ENCODE peak calls at places on chromosomes 12 and 14, in nine cellular contexts. One of them, this sample, is unnamed. For H3K9me3, the result is how much of the 10 kb centered on the place peaks cover.

GRCh38 chr14:66351310-66351709 is 134.9 kb upstream of the CCDC196 start:
- DNase-seq in aorta: no peak
- DNase-seq in gastrocnemius medialis: no peak
- DNase-seq in right atrium auricular region: no peak
- DNase-seq in endothelial cell of umbilical vein: no peak
- DNase-seq in lung: no peak
- DNase-seq in mucosa of descending colon: no peak
- DNase-seq in SJSA1: no peak
- DNase-seq in lower lobe of right lung: no peak
- DNase-seq in this sample: no peak

GRCh38 chr14:50670196-50670875 is 2.2 kb upstream of the SAV1 start:
- DNase-seq in lower lobe of right lung: no peak
- DNase-seq in SJSA1: no peak
- DNase-seq in endothelial cell of umbilical vein: no peak
- DNase-seq in right atrium auricular region: no peak
- DNase-seq in gastrocnemius medialis: no peak
- DNase-seq in mucosa of descending colon: no peak
- DNase-seq in aorta: no peak
- DNase-seq in lung: no peak
- DNase-seq in this sample: no peak

GRCh38 chr12:47754881-47755280 is 3.8 kb downstream of the RAPGEF3 start:
- DNase-seq in mucosa of descending colon: peak
- DNase-seq in right atrium auricular region: no peak
- DNase-seq in lower lobe of right lung: peak
- DNase-seq in aorta: no peak
- DNase-seq in SJSA1: no peak
- DNase-seq in lung: peak
- DNase-seq in endothelial cell of umbilical vein: no peak
- DNase-seq in gastrocnemius medialis: no peak
- DNase-seq in this sample: peak

GRCh38 chr14:78340250-78340649 is 170.1 kb downstream of the NRXN3 start:
- DNase-seq in lung: no peak
- DNase-seq in right atrium auricular region: no peak
- DNase-seq in endothelial cell of umbilical vein: no peak
- DNase-seq in SJSA1: no peak
- DNase-seq in lower lobe of right lung: no peak
- DNase-seq in aorta: no peak
- DNase-seq in gastrocnemius medialis: no peak
- DNase-seq in mucosa of descending colon: no peak
- DNase-seq in this sample: no peak

GRCh38 chr12:57775044-57775443 is 2.6 kb downstream of the EEF1AKMT3 start:
- DNase-seq in right atrium auricular region: no peak
- DNase-seq in lung: no peak
- DNase-seq in lower lobe of right lung: no peak
- DNase-seq in mucosa of descending colon: no peak
- DNase-seq in gastrocnemius medialis: no peak
- DNase-seq in aorta: no peak
- DNase-seq in endothelial cell of umbilical vein: no peak
- DNase-seq in SJSA1: peak
- DNase-seq in this sample: no peak

GRCh38 chr12:48925218-48925871 is at the start of gene FKBP11:
- DNase-seq in lower lobe of right lung: peak
- DNase-seq in endothelial cell of umbilical vein: peak
- DNase-seq in aorta: peak
- DNase-seq in right atrium auricular region: peak
- DNase-seq in gastrocnemius medialis: peak
- DNase-seq in SJSA1: peak
- DNase-seq in lung: peak
- DNase-seq in mucosa of descending colon: peak
- DNase-seq in this sample: peak

GRCh38 chr12:89864419-89864818 is 155.8 kb upstream of the ATP2B1 start:
- DNase-seq in aorta: no peak
- DNase-seq in endothelial cell of umbilical vein: no peak
- DNase-seq in lower lobe of right lung: no peak
- DNase-seq in gastrocnemius medialis: no peak
- DNase-seq in right atrium auricular region: no peak
- DNase-seq in SJSA1: no peak
- DNase-seq in mucosa of descending colon: no peak
- DNase-seq in lung: no peak
- DNase-seq in this sample: no peak

GRCh38 chr12:54830199-54830598 is 24.1 kb upstream of the MUCL1 start:
- DNase-seq in right atrium auricular region: no peak
- DNase-seq in gastrocnemius medialis: no peak
- DNase-seq in endothelial cell of umbilical vein: no peak
- DNase-seq in SJSA1: no peak
- DNase-seq in lower lobe of right lung: no peak
- DNase-seq in lung: no peak
- DNase-seq in mucosa of descending colon: no peak
- DNase-seq in aorta: no peak
- DNase-seq in this sample: no peak

GRCh38 chr14:89117017-89117416 is 292.6 kb downstream of the TTC8 start:
- DNase-seq in mucosa of descending colon: no peak
- DNase-seq in lung: no peak
- DNase-seq in aorta: no peak
- DNase-seq in SJSA1: no peak
- DNase-seq in endothelial cell of umbilical vein: no peak
- DNase-seq in lower lobe of right lung: no peak
- DNase-seq in right atrium auricular region: no peak
- DNase-seq in gastrocnemius medialis: no peak
- DNase-seq in this sample: no peak

GRCh38 chr12:102480401-102480800 is at the start of gene IGF1:
- DNase-seq in right atrium auricular region: no peak
- DNase-seq in mucosa of descending colon: no peak
- DNase-seq in SJSA1: no peak
- DNase-seq in aorta: no peak
- DNase-seq in endothelial cell of umbilical vein: peak
- DNase-seq in lung: no peak
- DNase-seq in gastrocnemius medialis: no peak
- DNase-seq in lower lobe of right lung: no peak
- DNase-seq in this sample: no peak

GRCh38 chr14:97723834-97724770 is 926.9 kb downstream of the VRK1 start:
- DNase-seq in right atrium auricular region: no peak
- DNase-seq in gastrocnemius medialis: no peak
- DNase-seq in lung: no peak
- DNase-seq in SJSA1: no peak
- DNase-seq in mucosa of descending colon: no peak
- DNase-seq in lower lobe of right lung: no peak
- DNase-seq in endothelial cell of umbilical vein: no peak
- DNase-seq in aorta: no peak
- DNase-seq in this sample: no peak

GRCh38 chr12:92552412-92553108 is 150.2 kb upstream of the PLEKHG7 start:
- DNase-seq in aorta: no peak
- DNase-seq in mucosa of descending colon: peak
- DNase-seq in gastrocnemius medialis: no peak
- DNase-seq in SJSA1: no peak
- DNase-seq in lower lobe of right lung: no peak
- DNase-seq in lung: no peak
- DNase-seq in endothelial cell of umbilical vein: peak
- DNase-seq in right atrium auricular region: no peak
- DNase-seq in this sample: no peak

GRCh38 chr12:116539905-116540482 is 19.2 kb upstream of the MAP1LC3B2 start:
- DNase-seq in right atrium auricular region: no peak
- DNase-seq in aorta: no peak
- DNase-seq in endothelial cell of umbilical vein: peak
- DNase-seq in gastrocnemius medialis: no peak
- DNase-seq in SJSA1: no peak
- DNase-seq in lower lobe of right lung: peak
- DNase-seq in lung: no peak
- DNase-seq in mucosa of descending colon: peak
- DNase-seq in this sample: no peak

GRCh38 chr14:63642656-63643382 is 1.1 kb upstream of the WDR89 start:
- DNase-seq in endothelial cell of umbilical vein: no peak
- DNase-seq in aorta: no peak
- DNase-seq in lower lobe of right lung: no peak
- DNase-seq in right atrium auricular region: no peak
- DNase-seq in lung: no peak
- DNase-seq in mucosa of descending colon: no peak
- DNase-seq in gastrocnemius medialis: no peak
- DNase-seq in SJSA1: no peak
- DNase-seq in this sample: no peak

GRCh38 chr14:104108570-104109060 is 23.1 kb downstream of the ASPG start:
- DNase-seq in SJSA1: no peak
- DNase-seq in gastrocnemius medialis: no peak
- DNase-seq in lung: no peak
- DNase-seq in endothelial cell of umbilical vein: no peak
- DNase-seq in mucosa of descending colon: peak
- DNase-seq in aorta: peak
- DNase-seq in lower lobe of right lung: no peak
- DNase-seq in right atrium auricular region: no peak
- DNase-seq in this sample: no peak

GRCh38 chr12:65163755-65164154 is 5.6 kb upstream of the LEMD3 start:
- DNase-seq in SJSA1: no peak
- DNase-seq in lung: no peak
- DNase-seq in mucosa of descending colon: no peak
- DNase-seq in lower lobe of right lung: no peak
- DNase-seq in right atrium auricular region: no peak
- DNase-seq in aorta: no peak
- DNase-seq in gastrocnemius medialis: no peak
- DNase-seq in endothelial cell of umbilical vein: no peak
- DNase-seq in this sample: no peak

GRCh38 chr14:105971593-105972500 is 445.5 kb downstream of the TMEM121 start:
- DNase-seq in gastrocnemius medialis: no peak
- DNase-seq in mucosa of descending colon: no peak
- DNase-seq in SJSA1: peak
- DNase-seq in lower lobe of right lung: no peak
- DNase-seq in endothelial cell of umbilical vein: no peak
- DNase-seq in lung: no peak
- DNase-seq in right atrium auricular region: no peak
- DNase-seq in aorta: no peak
- DNase-seq in this sample: no peak

GRCh38 chr14:105979446-105979845 is 453.1 kb downstream of the TMEM121 start:
- DNase-seq in SJSA1: no peak
- DNase-seq in endothelial cell of umbilical vein: no peak
- DNase-seq in lung: no peak
- DNase-seq in gastrocnemius medialis: no peak
- DNase-seq in mucosa of descending colon: no peak
- DNase-seq in lower lobe of right lung: no peak
- DNase-seq in right atrium auricular region: no peak
- DNase-seq in aorta: no peak
- DNase-seq in this sample: no peak

GRCh38 chr14:105978618-105979295 is 452.4 kb downstream of the TMEM121 start:
- DNase-seq in mucosa of descending colon: no peak
- DNase-seq in lower lobe of right lung: no peak
- DNase-seq in gastrocnemius medialis: no peak
- DNase-seq in lung: no peak
- DNase-seq in right atrium auricular region: no peak
- DNase-seq in SJSA1: no peak
- DNase-seq in endothelial cell of umbilical vein: no peak
- DNase-seq in aorta: no peak
- DNase-seq in this sample: no peak

GRCh38 chr14:105980224-105980623 is 453.8 kb downstream of the TMEM121 start:
- DNase-seq in right atrium auricular region: no peak
- DNase-seq in lung: no peak
- DNase-seq in aorta: no peak
- DNase-seq in endothelial cell of umbilical vein: no peak
- DNase-seq in lower lobe of right lung: no peak
- DNase-seq in gastrocnemius medialis: no peak
- DNase-seq in mucosa of descending colon: no peak
- DNase-seq in SJSA1: no peak
- DNase-seq in this sample: no peak

GRCh38 chr14:105974902-105975301 is 448.5 kb downstream of the TMEM121 start:
- DNase-seq in lower lobe of right lung: no peak
- DNase-seq in SJSA1: no peak
- DNase-seq in aorta: no peak
- DNase-seq in mucosa of descending colon: peak
- DNase-seq in endothelial cell of umbilical vein: no peak
- DNase-seq in right atrium auricular region: no peak
- DNase-seq in gastrocnemius medialis: no peak
- DNase-seq in lung: no peak
- DNase-seq in this sample: no peak
- H3K9me3 ChIP-seq in lower lobe of right lung: under half
- H3K9me3 ChIP-seq in SJSA1: under half
- H3K9me3 ChIP-seq in aorta: under half
- H3K9me3 ChIP-seq in mucosa of descending colon: under half
- H3K9me3 ChIP-seq in endothelial cell of umbilical vein: under half
- H3K9me3 ChIP-seq in right atrium auricular region: under half
- H3K9me3 ChIP-seq in gastrocnemius medialis: under half
- H3K9me3 ChIP-seq in lung: under half
- H3K9me3 ChIP-seq in this sample: under half

DNA sequence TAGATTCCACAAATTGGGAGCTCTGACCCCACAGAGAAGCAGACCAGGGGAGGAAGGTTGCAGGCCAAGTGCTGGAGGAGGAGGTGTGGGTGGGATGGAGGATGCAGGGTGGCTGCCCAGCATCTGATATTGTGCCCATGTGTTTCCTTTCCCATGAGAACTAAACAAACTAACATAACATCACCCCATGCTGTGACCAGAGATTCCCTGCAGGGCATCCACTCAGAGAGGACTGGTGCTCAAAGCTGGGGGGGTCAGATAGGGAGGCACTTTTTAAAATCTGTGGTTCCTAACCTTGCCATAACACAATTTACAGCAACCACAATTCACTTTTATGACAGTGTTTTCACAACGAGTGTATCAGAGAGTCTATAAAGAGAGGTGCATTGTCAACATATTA is 1277.6 kb downstream of the AACS start:
- DNase-seq in endothelial cell of umbilical vein: no peak
- DNase-seq in mucosa of descending colon: no peak
- DNase-seq in SJSA1: no peak
- DNase-seq in lung: no peak
- DNase-seq in lower lobe of right lung: no peak
- DNase-seq in right atrium auricular region: no peak
- DNase-seq in aorta: no peak
- DNase-seq in gastrocnemius medialis: no peak
- DNase-seq in this sample: no peak
- H3K9me3 ChIP-seq in endothelial cell of umbilical vein: under half
- H3K9me3 ChIP-seq in mucosa of descending colon: under half
- H3K9me3 ChIP-seq in SJSA1: under half
- H3K9me3 ChIP-seq in lung: under half
- H3K9me3 ChIP-seq in lower lobe of right lung: under half
- H3K9me3 ChIP-seq in right atrium auricular region: under half
- H3K9me3 ChIP-seq in aorta: under half
- H3K9me3 ChIP-seq in gastrocnemius medialis: under half
- H3K9me3 ChIP-seq in this sample: under half

DNA sequence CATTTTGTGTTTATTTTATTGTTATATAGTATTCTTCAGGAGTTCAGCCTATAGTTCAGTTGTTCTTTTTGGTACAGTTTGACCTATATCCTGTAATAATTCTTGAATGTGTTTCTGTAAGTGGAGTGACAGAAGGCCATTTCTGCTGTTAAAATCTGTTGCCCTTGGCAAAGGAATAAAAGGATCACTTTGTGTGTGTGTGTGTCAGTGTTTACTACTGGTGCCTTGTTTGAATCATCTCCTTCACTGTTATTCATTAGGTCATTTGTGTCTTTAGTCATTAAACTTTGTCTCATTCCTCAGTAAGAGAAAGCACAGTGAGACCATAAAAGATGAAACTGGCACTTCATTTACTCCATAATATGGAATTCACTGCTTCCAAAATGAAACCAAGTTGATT is 130.7 kb downstream of the TMTC2 start:
- DNase-seq in aorta: no peak
- DNase-seq in lower lobe of right lung: no peak
- DNase-seq in endothelial cell of umbilical vein: peak
- DNase-seq in lung: no peak
- DNase-seq in mucosa of descending colon: no peak
- DNase-seq in SJSA1: no peak
- DNase-seq in right atrium auricular region: no peak
- DNase-seq in gastrocnemius medialis: no peak
- DNase-seq in this sample: no peak
- H3K9me3 ChIP-seq in aorta: under half
- H3K9me3 ChIP-seq in lower lobe of right lung: under half
- H3K9me3 ChIP-seq in endothelial cell of umbilical vein: under half
- H3K9me3 ChIP-seq in lung: under half
- H3K9me3 ChIP-seq in mucosa of descending colon: under half
- H3K9me3 ChIP-seq in SJSA1: under half
- H3K9me3 ChIP-seq in right atrium auricular region: under half
- H3K9me3 ChIP-seq in gastrocnemius medialis: under half
- H3K9me3 ChIP-seq in this sample: under half

GRCh38 chr12:133010657-133011297 is 24.6 kb downstream of the ZNF26 start:
- DNase-seq in lower lobe of right lung: no peak
- DNase-seq in right atrium auricular region: no peak
- DNase-seq in lung: no peak
- DNase-seq in SJSA1: no peak
- DNase-seq in endothelial cell of umbilical vein: no peak
- DNase-seq in gastrocnemius medialis: no peak
- DNase-seq in mucosa of descending colon: no peak
- DNase-seq in aorta: no peak
- DNase-seq in this sample: no peak
- H3K9me3 ChIP-seq in lower lobe of right lung: half or more
- H3K9me3 ChIP-seq in right atrium auricular region: half or more
- H3K9me3 ChIP-seq in lung: under half
- H3K9me3 ChIP-seq in SJSA1: under half
- H3K9me3 ChIP-seq in endothelial cell of umbilical vein: under half
- H3K9me3 ChIP-seq in gastrocnemius medialis: under half
- H3K9me3 ChIP-seq in mucosa of descending colon: half or more
- H3K9me3 ChIP-seq in aorta: under half
- H3K9me3 ChIP-seq in this sample: half or more